ENCODE peak calls at places on chromosomes 2 and 18, in six cellular contexts. One of them, this sample, is unnamed.

GRCh38 chr18:61443311-61443710 is 110.1 kb downstream of the CDH20 start:
- DNase-seq in stimulated activated CD4-positive, alpha-beta T cell treated with anti-CD3 and anti-CD28 coated beads, Interleukin-1b, Interleukin-23, amount 100 ng/mL, for 1 hour: no peak
- DNase-seq in NCI-H1694 treated with DMSO at 0.1 percent for 48 hours: no peak
- DNase-seq in nephron progenitor cell: no peak
- DNase-seq in activated T-cell treated with anti-CD3 and anti-CD28 coated beads, Interleukin-2, amount 50 U/mL, for 72 hours: no peak
- DNase-seq in fibroblast of lung: no peak
- DNase-seq in this sample: no peak

GRCh38 chr2:137769406-137769805 is 194.9 kb upstream of the HNMT start:
- DNase-seq in stimulated activated CD4-positive, alpha-beta T cell treated with anti-CD3 and anti-CD28 coated beads, Interleukin-1b, Interleukin-23, amount 100 ng/mL, for 1 hour: no peak
- DNase-seq in fibroblast of lung: no peak
- DNase-seq in NCI-H1694 treated with DMSO at 0.1 percent for 48 hours: no peak
- DNase-seq in activated T-cell treated with anti-CD3 and anti-CD28 coated beads, Interleukin-2, amount 50 U/mL, for 72 hours: no peak
- DNase-seq in nephron progenitor cell: no peak
- DNase-seq in this sample: no peak

GRCh38 chr2:69185807-69186206 is 172.8 kb downstream of the ANTXR1 start:
- DNase-seq in fibroblast of lung: no peak
- DNase-seq in stimulated activated CD4-positive, alpha-beta T cell treated with anti-CD3 and anti-CD28 coated beads, Interleukin-1b, Interleukin-23, amount 100 ng/mL, for 1 hour: no peak
- DNase-seq in activated T-cell treated with anti-CD3 and anti-CD28 coated beads, Interleukin-2, amount 50 U/mL, for 72 hours: no peak
- DNase-seq in nephron progenitor cell: no peak
- DNase-seq in NCI-H1694 treated with DMSO at 0.1 percent for 48 hours: no peak
- DNase-seq in this sample: no peak

GRCh38 chr2:43464546-43464945 is 131.3 kb downstream of the THADA start:
- DNase-seq in activated T-cell treated with anti-CD3 and anti-CD28 coated beads, Interleukin-2, amount 50 U/mL, for 72 hours: no peak
- DNase-seq in NCI-H1694 treated with DMSO at 0.1 percent for 48 hours: no peak
- DNase-seq in stimulated activated CD4-positive, alpha-beta T cell treated with anti-CD3 and anti-CD28 coated beads, Interleukin-1b, Interleukin-23, amount 100 ng/mL, for 1 hour: no peak
- DNase-seq in nephron progenitor cell: no peak
- DNase-seq in fibroblast of lung: peak
- DNase-seq in this sample: no peak

GRCh38 chr2:241627675-241628074 is 9.3 kb downstream of the THAP4 start:
- DNase-seq in fibroblast of lung: no peak
- DNase-seq in nephron progenitor cell: no peak
- DNase-seq in NCI-H1694 treated with DMSO at 0.1 percent for 48 hours: no peak
- DNase-seq in activated T-cell treated with anti-CD3 and anti-CD28 coated beads, Interleukin-2, amount 50 U/mL, for 72 hours: no peak
- DNase-seq in stimulated activated CD4-positive, alpha-beta T cell treated with anti-CD3 and anti-CD28 coated beads, Interleukin-1b, Interleukin-23, amount 100 ng/mL, for 1 hour: no peak
- DNase-seq in this sample: no peak

GRCh38 chr2:67476808-67477790 is 80.0 kb downstream of the ETAA1 start:
- DNase-seq in stimulated activated CD4-positive, alpha-beta T cell treated with anti-CD3 and anti-CD28 coated beads, Interleukin-1b, Interleukin-23, amount 100 ng/mL, for 1 hour: no peak
- DNase-seq in nephron progenitor cell: no peak
- DNase-seq in activated T-cell treated with anti-CD3 and anti-CD28 coated beads, Interleukin-2, amount 50 U/mL, for 72 hours: no peak
- DNase-seq in fibroblast of lung: peak
- DNase-seq in NCI-H1694 treated with DMSO at 0.1 percent for 48 hours: peak
- DNase-seq in this sample: no peak

GRCh38 chr2:104889261-104890091 is 35.6 kb downstream of the POU3F3 start:
- DNase-seq in activated T-cell treated with anti-CD3 and anti-CD28 coated beads, Interleukin-2, amount 50 U/mL, for 72 hours: no peak
- DNase-seq in fibroblast of lung: no peak
- DNase-seq in stimulated activated CD4-positive, alpha-beta T cell treated with anti-CD3 and anti-CD28 coated beads, Interleukin-1b, Interleukin-23, amount 100 ng/mL, for 1 hour: no peak
- DNase-seq in NCI-H1694 treated with DMSO at 0.1 percent for 48 hours: no peak
- DNase-seq in nephron progenitor cell: no peak
- DNase-seq in this sample: no peak

GRCh38 chr2:106584304-106584954 is 97.3 kb downstream of the CD8B2 start:
- DNase-seq in nephron progenitor cell: no peak
- DNase-seq in stimulated activated CD4-positive, alpha-beta T cell treated with anti-CD3 and anti-CD28 coated beads, Interleukin-1b, Interleukin-23, amount 100 ng/mL, for 1 hour: no peak
- DNase-seq in NCI-H1694 treated with DMSO at 0.1 percent for 48 hours: no peak
- DNase-seq in fibroblast of lung: no peak
- DNase-seq in activated T-cell treated with anti-CD3 and anti-CD28 coated beads, Interleukin-2, amount 50 U/mL, for 72 hours: no peak
- DNase-seq in this sample: peak

GRCh38 chr2:35081001-35081628 is 1274.5 kb upstream of the CRIM1 start:
- DNase-seq in fibroblast of lung: peak
- DNase-seq in NCI-H1694 treated with DMSO at 0.1 percent for 48 hours: no peak
- DNase-seq in nephron progenitor cell: no peak
- DNase-seq in stimulated activated CD4-positive, alpha-beta T cell treated with anti-CD3 and anti-CD28 coated beads, Interleukin-1b, Interleukin-23, amount 100 ng/mL, for 1 hour: no peak
- DNase-seq in activated T-cell treated with anti-CD3 and anti-CD28 coated beads, Interleukin-2, amount 50 U/mL, for 72 hours: no peak
- DNase-seq in this sample: no peak

GRCh38 chr2:171049691-171050090 is 111.0 kb downstream of the TLK1 start:
- DNase-seq in fibroblast of lung: no peak
- DNase-seq in nephron progenitor cell: no peak
- DNase-seq in activated T-cell treated with anti-CD3 and anti-CD28 coated beads, Interleukin-2, amount 50 U/mL, for 72 hours: no peak
- DNase-seq in stimulated activated CD4-positive, alpha-beta T cell treated with anti-CD3 and anti-CD28 coated beads, Interleukin-1b, Interleukin-23, amount 100 ng/mL, for 1 hour: no peak
- DNase-seq in NCI-H1694 treated with DMSO at 0.1 percent for 48 hours: no peak
- DNase-seq in this sample: no peak

GRCh38 chr2:98552499-98553179 is 55.7 kb downstream of the COA5 start:
- DNase-seq in fibroblast of lung: no peak
- DNase-seq in stimulated activated CD4-positive, alpha-beta T cell treated with anti-CD3 and anti-CD28 coated beads, Interleukin-1b, Interleukin-23, amount 100 ng/mL, for 1 hour: no peak
- DNase-seq in nephron progenitor cell: no peak
- DNase-seq in NCI-H1694 treated with DMSO at 0.1 percent for 48 hours: no peak
- DNase-seq in activated T-cell treated with anti-CD3 and anti-CD28 coated beads, Interleukin-2, amount 50 U/mL, for 72 hours: no peak
- DNase-seq in this sample: no peak

GRCh38 chr2:240413813-240414429 is 21.5 kb upstream of the GPC1 start:
- DNase-seq in NCI-H1694 treated with DMSO at 0.1 percent for 48 hours: no peak
- DNase-seq in fibroblast of lung: no peak
- DNase-seq in activated T-cell treated with anti-CD3 and anti-CD28 coated beads, Interleukin-2, amount 50 U/mL, for 72 hours: no peak
- DNase-seq in stimulated activated CD4-positive, alpha-beta T cell treated with anti-CD3 and anti-CD28 coated beads, Interleukin-1b, Interleukin-23, amount 100 ng/mL, for 1 hour: no peak
- DNase-seq in nephron progenitor cell: no peak
- DNase-seq in this sample: no peak

GRCh38 chr18:45059695-45060094 is 379.0 kb downstream of the SETBP1 start:
- DNase-seq in nephron progenitor cell: no peak
- DNase-seq in activated T-cell treated with anti-CD3 and anti-CD28 coated beads, Interleukin-2, amount 50 U/mL, for 72 hours: no peak
- DNase-seq in fibroblast of lung: peak
- DNase-seq in NCI-H1694 treated with DMSO at 0.1 percent for 48 hours: no peak
- DNase-seq in stimulated activated CD4-positive, alpha-beta T cell treated with anti-CD3 and anti-CD28 coated beads, Interleukin-1b, Interleukin-23, amount 100 ng/mL, for 1 hour: no peak
- DNase-seq in this sample: no peak

GRCh38 chr2:135745545-135745944 is 3.9 kb downstream of the UBXN4 start:
- DNase-seq in fibroblast of lung: peak
- DNase-seq in activated T-cell treated with anti-CD3 and anti-CD28 coated beads, Interleukin-2, amount 50 U/mL, for 72 hours: no peak
- DNase-seq in stimulated activated CD4-positive, alpha-beta T cell treated with anti-CD3 and anti-CD28 coated beads, Interleukin-1b, Interleukin-23, amount 100 ng/mL, for 1 hour: no peak
- DNase-seq in nephron progenitor cell: no peak
- DNase-seq in NCI-H1694 treated with DMSO at 0.1 percent for 48 hours: no peak
- DNase-seq in this sample: no peak

GRCh38 chr18:14943967-14944636 is 196.1 kb downstream of the ANKRD30B start:
- DNase-seq in NCI-H1694 treated with DMSO at 0.1 percent for 48 hours: no peak
- DNase-seq in stimulated activated CD4-positive, alpha-beta T cell treated with anti-CD3 and anti-CD28 coated beads, Interleukin-1b, Interleukin-23, amount 100 ng/mL, for 1 hour: no peak
- DNase-seq in fibroblast of lung: no peak
- DNase-seq in nephron progenitor cell: no peak
- DNase-seq in activated T-cell treated with anti-CD3 and anti-CD28 coated beads, Interleukin-2, amount 50 U/mL, for 72 hours: no peak
- DNase-seq in this sample: no peak